ENCODE peak calls at places on chromosomes 1 and 21, in seven cellular contexts. W, D, E, K, Z, G and V are unnamed samples. For H3K4me1 and H3K36me3, the result is how much of the 10 kb centered on the place peaks cover.

GRCh38 chr1:22508329-22508728 is 55.0 kb upstream of the EPHA8 start:
- DNase-seq in W (no peak), D (no peak), E (no peak), K (no peak), Z (no peak), G (no peak), V (no peak)

GRCh38 chr1:59193443-59194093 is 103.3 kb upstream of the FGGY start:
- DNase-seq in W (no peak), D (no peak), E (no peak), K (no peak), Z (no peak), G (no peak), V (no peak)

GRCh38 chr1:970242-970972 is 4.1 kb downstream of the PLEKHN1 start:
- DNase-seq in W (no peak), D (no peak), E (no peak), K (no peak), Z (no peak), G (no peak), V (no peak)

GRCh38 chr1:89957063-89957462 is 37.8 kb upstream of the ZNF326 start:
- DNase-seq in W (no peak), D (no peak), E (no peak), K (peak), Z (no peak), G (no peak), V (no peak)

GRCh38 chr1:99177465-99177864 is 86.8 kb upstream of the PLPPR4 start:
- DNase-seq in W (no peak), D (no peak), E (no peak), K (no peak), Z (no peak), G (no peak), V (no peak)

GRCh38 chr1:1540015-1540816 is at the start of gene TMEM240:
- DNase-seq in W (peak), D (peak), E (peak), K (no peak), Z (no peak), G (no peak), V (no peak)

GRCh38 chr1:48671578-48671977 is 105.1 kb downstream of the BEND5 start:
- DNase-seq in W (no peak), D (no peak), E (no peak), K (no peak), Z (no peak), G (no peak), V (no peak)

GRCh38 chr1:50129201-50129600 is 20.5 kb downstream of the ELAVL4 start:
- DNase-seq in W (no peak), D (no peak), E (no peak), K (no peak), Z (no peak), G (no peak), V (no peak)

GRCh38 chr1:234617135-234617985 is 7.4 kb upstream of the IRF2BP2 start:
- DNase-seq in W (no peak), D (no peak), E (no peak), K (no peak), Z (no peak), G (no peak), V (no peak)

GRCh38 chr1:94653454-94653853 is 111.9 kb upstream of the F3 start:
- DNase-seq in W (no peak), D (no peak), E (no peak), K (no peak), Z (no peak), G (no peak), V (no peak)

GRCh38 chr1:81179239-81179638 is 621.5 kb upstream of the ADGRL2 start:
- DNase-seq in W (no peak), D (no peak), E (no peak), K (no peak), Z (no peak), G (no peak), V (peak)

GRCh38 chr1:68919070-68919469 is 422.2 kb upstream of the DEPDC1 start:
- DNase-seq in W (no peak), D (no peak), E (no peak), K (no peak), Z (no peak), G (no peak), V (no peak)

GRCh38 chr1:96927125-96927524 is 205.5 kb downstream of the PTBP2 start:
- DNase-seq in W (no peak), D (peak), E (no peak), K (no peak), Z (no peak), G (no peak), V (no peak)

GRCh38 chr1:112626887-112627286 is 7.3 kb downstream of the CAPZA1 start:
- DNase-seq in W (no peak), D (no peak), E (no peak), K (no peak), Z (no peak), G (no peak), V (no peak)

GRCh38 chr1:112625696-112626095 is 6.1 kb downstream of the CAPZA1 start:
- DNase-seq in W (no peak), D (no peak), E (no peak), K (no peak), Z (peak), G (no peak), V (no peak)

GRCh38 chr1:112626193-112626592 is 6.6 kb downstream of the CAPZA1 start:
- DNase-seq in W (no peak), D (no peak), E (no peak), K (no peak), Z (no peak), G (no peak), V (no peak)

GRCh38 chr1:112628516-112628915 is 8.9 kb downstream of the CAPZA1 start:
- DNase-seq in W (no peak), D (no peak), E (no peak), K (no peak), Z (no peak), G (no peak), V (no peak)

GRCh38 chr1:112629256-112629655 is 9.6 kb downstream of the CAPZA1 start:
- DNase-seq in W (no peak), D (no peak), E (no peak), K (no peak), Z (no peak), G (no peak), V (no peak)
- H3K4me1 ChIP-seq in W (under half), D (under half), E (under half), K (half or more), Z (under half), G (under half), V (under half)

GRCh38 chr1:147292012-147292411 is 49.5 kb downstream of the CHD1L start:
- DNase-seq in W (no peak), D (no peak), E (no peak), K (no peak), Z (no peak), G (no peak), V (no peak)
- TF ChIP-seq YY1 in W (no peak), D (no peak), E (no peak), K (no peak), Z (no peak), G (no peak), V (no peak)

GRCh38 chr1:160209656-160210046 is 4.5 kb downstream of the PEA15 start:
- DNase-seq in W (peak), D (no peak), E (no peak), K (no peak), Z (no peak), G (no peak), V (no peak)

GRCh38 chr1:160209041-160209655 is 4.0 kb downstream of the PEA15 start:
- DNase-seq in W (peak), D (no peak), E (no peak), K (no peak), Z (no peak), G (no peak), V (no peak)

GRCh38 chr1:160208179-160209040 is 3.2 kb downstream of the PEA15 start:
- DNase-seq in W (no peak), D (no peak), E (no peak), K (no peak), Z (peak), G (no peak), V (no peak)

GRCh38 chr1:160210563-160210962 is 5.4 kb downstream of the PEA15 start:
- DNase-seq in W (peak), D (no peak), E (no peak), K (no peak), Z (no peak), G (no peak), V (no peak)

GRCh38 chr1:160211010-160211790 is 6.0 kb downstream of the PEA15 start:
- DNase-seq in W (peak), D (no peak), E (no peak), K (no peak), Z (peak), G (no peak), V (no peak)
- H3K36me3 ChIP-seq in W (half or more), D (half or more), E (under half), K (under half), Z (half or more), G (under half), V (half or more)

DNA sequence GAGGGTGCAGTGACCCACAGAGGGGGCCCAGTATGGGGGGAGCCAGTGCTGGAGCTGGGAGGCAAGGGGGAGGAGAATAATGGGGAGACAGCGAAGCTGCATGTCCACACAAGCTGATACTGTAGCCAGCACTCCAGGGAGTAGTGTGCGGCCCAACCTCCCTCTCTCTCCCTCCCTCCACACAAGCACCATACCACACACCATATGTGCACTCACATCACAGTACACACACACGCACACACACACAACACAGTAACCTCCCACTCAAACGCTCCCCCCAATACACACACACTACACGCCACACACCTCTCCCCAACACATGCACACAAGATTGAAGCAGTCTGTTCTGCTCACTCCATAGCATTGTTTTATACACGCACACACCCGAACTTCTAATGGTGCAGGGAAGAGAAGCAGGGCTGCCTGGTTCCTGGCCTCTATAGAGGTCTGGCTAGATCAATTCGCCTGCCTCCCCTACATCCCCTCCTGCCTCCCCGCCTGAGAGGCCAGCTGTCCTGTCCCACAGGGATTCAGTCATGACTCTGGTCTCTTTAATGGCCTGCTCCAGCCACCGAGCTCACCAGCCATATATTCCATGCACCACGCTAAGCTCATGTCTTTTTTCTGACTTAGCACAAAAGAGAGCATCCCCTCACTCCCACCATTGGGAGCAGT is 3.8 kb downstream of the NCDN start:
- DNase-seq in W (peak), D (no peak), E (no peak), K (no peak), Z (no peak), G (no peak), V (no peak)
- H3K4me1 ChIP-seq in W (under half), D (under half), E (under half), K (under half), Z (under half), G (under half), V (under half)

DNA sequence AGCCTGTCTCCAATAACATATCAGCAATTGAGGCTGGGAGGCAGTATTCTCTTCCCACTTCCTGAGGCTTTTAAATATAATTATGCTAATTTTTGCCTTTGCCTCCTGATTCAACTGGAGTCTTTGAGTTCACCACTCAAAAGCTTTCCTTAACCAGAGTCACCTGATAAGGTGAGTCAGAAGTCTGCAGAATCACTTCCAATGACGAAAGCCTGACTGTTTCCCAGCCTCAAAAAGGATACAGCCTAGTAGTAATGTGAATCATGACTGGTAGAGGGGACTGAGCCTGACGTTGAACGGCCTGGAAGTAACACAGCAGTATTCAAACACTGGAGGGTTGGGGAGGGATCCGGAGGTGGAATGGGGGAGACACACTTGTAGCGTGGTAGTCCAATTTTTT is 10.4 kb upstream of the MRPL9 start:
- DNase-seq in W (no peak), D (no peak), E (no peak), K (no peak), Z (no peak), G (no peak), V (no peak)
- TF ChIP-seq YY1 in W (no peak), D (no peak), E (no peak), K (no peak), Z (no peak), G (no peak), V (no peak)

DNA sequence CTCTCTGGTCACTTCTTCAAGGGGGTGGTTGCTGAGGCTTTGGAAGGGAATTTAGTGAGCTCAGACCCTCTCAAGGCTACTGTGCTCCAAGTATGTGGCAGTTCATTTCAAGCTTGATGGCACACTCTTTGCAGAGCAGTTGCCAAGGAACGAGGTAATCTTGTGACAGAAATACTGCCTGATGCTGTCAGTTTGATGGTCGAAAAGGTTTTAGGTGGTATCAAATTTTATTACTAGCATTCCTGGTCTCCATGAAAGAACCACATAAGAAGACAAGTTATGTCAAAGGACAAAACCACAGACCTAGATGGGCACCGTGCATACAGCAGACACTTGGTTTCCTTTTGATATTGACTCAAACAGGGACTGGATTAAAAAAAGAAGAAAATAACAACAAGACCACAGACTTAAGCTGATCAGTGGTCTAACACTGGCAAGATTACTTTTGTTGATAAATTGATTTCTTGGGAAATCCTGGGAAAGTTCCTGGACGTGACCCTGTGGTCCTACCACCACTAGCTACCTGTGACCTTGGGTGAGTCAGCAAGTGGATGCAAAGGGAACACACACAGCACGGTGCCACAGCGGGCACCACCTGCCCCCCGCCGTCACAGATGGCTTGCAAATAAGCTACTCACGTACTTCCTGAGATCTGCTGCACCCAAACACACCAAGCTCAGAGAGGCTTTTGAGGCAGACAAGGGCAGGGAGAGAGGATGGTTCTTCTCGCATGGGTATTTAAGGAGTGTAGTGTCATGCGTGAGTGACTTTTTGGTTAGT is 12.8 kb downstream of the CFAP298 start:
- DNase-seq in W (no peak), D (no peak), E (no peak), K (peak), Z (no peak), G (no peak), V (no peak)
- H3K36me3 ChIP-seq in W (under half), D (half or more), E (under half), K (under half), Z (half or more), G (under half), V (under half)